ENCODE peak calls at places on chromosomes 12 and 14, in six cellular contexts. U, Q, Y, G, I and O are unnamed samples. For H3K4me1, the result is how much of the 10 kb centered on the place peaks cover.

GRCh38 chr12:109157986-109158385 is 41.6 kb downstream of the ACACB start:
- DNase-seq in U (no peak), Q (no peak), Y (no peak), G (no peak), I (no peak), O (no peak)

GRCh38 chr14:54817506-54817905 is 85.1 kb downstream of the GCH1 start:
- DNase-seq in U (no peak), Q (no peak), Y (peak), G (no peak), I (no peak), O (no peak)

GRCh38 chr14:105086833-105087307 is 21.6 kb upstream of the GPR132 start:
- DNase-seq in U (peak), Q (peak), Y (peak), G (peak), I (peak), O (peak)

GRCh38 chr12:29610473-29611174 is 113.1 kb upstream of the OVCH1 start:
- DNase-seq in U (no peak), Q (no peak), Y (no peak), G (no peak), I (no peak), O (no peak)

GRCh38 chr14:54776361-54777001 is 126.1 kb downstream of the GCH1 start:
- DNase-seq in U (no peak), Q (peak), Y (no peak), G (peak), I (no peak), O (no peak)

GRCh38 chr12:131397493-131398181 is 313.3 kb upstream of the SFSWAP start:
- DNase-seq in U (no peak), Q (no peak), Y (no peak), G (no peak), I (no peak), O (no peak)

GRCh38 chr14:68345738-68346137 is 447.1 kb downstream of the ZFP36L1 start:
- DNase-seq in U (no peak), Q (no peak), Y (no peak), G (peak), I (no peak), O (no peak)

GRCh38 chr12:46442239-46442638 is 69.7 kb upstream of the SLC38A2 start:
- DNase-seq in U (no peak), Q (peak), Y (no peak), G (peak), I (no peak), O (no peak)

GRCh38 chr12:25992026-25992782 is 33.7 kb downstream of the RASSF8 start:
- DNase-seq in U (no peak), Q (no peak), Y (peak), G (no peak), I (no peak), O (no peak)

GRCh38 chr12:42143401-42144173 is 1.1 kb downstream of the GXYLT1 start:
- DNase-seq in U (no peak), Q (peak), Y (peak), G (peak), I (no peak), O (no peak)

GRCh38 chr14:68945585-68946289 is 33.4 kb downstream of the ACTN1 start:
- DNase-seq in U (no peak), Q (no peak), Y (no peak), G (no peak), I (no peak), O (no peak)

GRCh38 chr12:46224401-46224800 is 44.4 kb downstream of the SLC38A1 start:
- DNase-seq in U (no peak), Q (no peak), Y (no peak), G (peak), I (no peak), O (no peak)

GRCh38 chr14:100894416-100894815 is 9.1 kb downstream of the RTL1 start:
- DNase-seq in U (no peak), Q (no peak), Y (no peak), G (no peak), I (peak), O (no peak)

GRCh38 chr14:31895206-31895605 is 181.9 kb upstream of the ARHGAP5 start:
- DNase-seq in U (no peak), Q (peak), Y (peak), G (peak), I (no peak), O (no peak)

GRCh38 chr12:29545102-29545467 is 47.6 kb upstream of the OVCH1 start:
- DNase-seq in U (no peak), Q (no peak), Y (no peak), G (no peak), I (no peak), O (no peak)

GRCh38 chr12:130540376-130540775 is 175.7 kb downstream of the RIMBP2 start:
- DNase-seq in U (no peak), Q (no peak), Y (no peak), G (no peak), I (no peak), O (no peak)

GRCh38 chr14:104860414-104860813 is 4.7 kb upstream of the CEP170B start:
- DNase-seq in U (no peak), Q (no peak), Y (no peak), G (no peak), I (no peak), O (no peak)

GRCh38 chr12:72380441-72380840 is 108.3 kb downstream of the TRHDE start:
- DNase-seq in U (no peak), Q (no peak), Y (no peak), G (no peak), I (no peak), O (no peak)

GRCh38 chr14:93096923-93097322 is 18.8 kb downstream of the ITPK1 start:
- DNase-seq in U (no peak), Q (no peak), Y (no peak), G (no peak), I (no peak), O (no peak)

GRCh38 chr14:96928779-96929380 is 131.7 kb downstream of the VRK1 start:
- DNase-seq in U (no peak), Q (no peak), Y (no peak), G (no peak), I (no peak), O (no peak)

DNA sequence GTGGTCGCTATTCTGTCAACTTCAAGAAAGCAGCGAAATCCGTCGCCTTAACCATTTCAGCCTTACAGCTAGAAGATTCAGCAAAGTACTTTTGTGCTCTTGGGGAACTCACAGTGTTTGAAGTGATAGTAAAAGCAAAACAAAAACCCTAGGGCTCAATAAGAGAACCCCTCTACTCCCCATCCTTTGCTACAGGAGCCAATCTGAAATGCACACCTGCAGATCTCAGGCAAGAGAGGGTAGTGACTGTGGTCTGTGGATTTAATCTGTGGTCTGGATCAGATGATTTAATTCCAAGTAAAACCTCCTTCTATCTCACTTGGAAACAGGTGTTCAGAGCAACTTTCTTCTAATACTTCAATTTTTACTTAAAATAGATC is 422.9 kb upstream of the OR4E1 start:
- DNase-seq in U (no peak), Q (no peak), Y (no peak), G (no peak), I (no peak), O (no peak)
- H3K4me1 ChIP-seq in U (under half), Q (under half), Y (under half), G (under half), I (under half), O (under half)

DNA sequence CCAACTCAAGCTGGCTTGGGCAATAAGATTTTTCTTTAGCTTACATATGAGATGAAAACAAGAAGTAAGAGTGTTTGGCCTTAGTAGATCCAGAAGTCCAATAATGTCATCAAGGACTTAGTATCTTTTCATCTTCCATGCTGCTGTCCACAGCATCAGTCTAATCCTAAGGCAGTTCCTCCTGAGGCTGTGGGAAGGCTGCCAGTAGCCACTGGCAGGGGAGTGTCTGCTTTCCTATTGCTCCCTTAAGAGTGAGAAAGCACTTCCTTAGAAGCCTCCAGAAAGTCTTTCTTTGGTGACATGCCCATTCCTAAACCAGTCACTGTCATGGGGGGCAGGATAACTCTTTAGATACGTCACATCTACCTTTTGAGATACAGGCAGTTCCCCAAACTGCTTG is 317.7 kb downstream of the BMP4 start:
- DNase-seq in U (no peak), Q (no peak), Y (no peak), G (peak), I (no peak), O (no peak)
- H2AFZ ChIP-seq in U (no peak), Q (no peak), Y (no peak), G (no peak), I (no peak), O (no peak)

DNA sequence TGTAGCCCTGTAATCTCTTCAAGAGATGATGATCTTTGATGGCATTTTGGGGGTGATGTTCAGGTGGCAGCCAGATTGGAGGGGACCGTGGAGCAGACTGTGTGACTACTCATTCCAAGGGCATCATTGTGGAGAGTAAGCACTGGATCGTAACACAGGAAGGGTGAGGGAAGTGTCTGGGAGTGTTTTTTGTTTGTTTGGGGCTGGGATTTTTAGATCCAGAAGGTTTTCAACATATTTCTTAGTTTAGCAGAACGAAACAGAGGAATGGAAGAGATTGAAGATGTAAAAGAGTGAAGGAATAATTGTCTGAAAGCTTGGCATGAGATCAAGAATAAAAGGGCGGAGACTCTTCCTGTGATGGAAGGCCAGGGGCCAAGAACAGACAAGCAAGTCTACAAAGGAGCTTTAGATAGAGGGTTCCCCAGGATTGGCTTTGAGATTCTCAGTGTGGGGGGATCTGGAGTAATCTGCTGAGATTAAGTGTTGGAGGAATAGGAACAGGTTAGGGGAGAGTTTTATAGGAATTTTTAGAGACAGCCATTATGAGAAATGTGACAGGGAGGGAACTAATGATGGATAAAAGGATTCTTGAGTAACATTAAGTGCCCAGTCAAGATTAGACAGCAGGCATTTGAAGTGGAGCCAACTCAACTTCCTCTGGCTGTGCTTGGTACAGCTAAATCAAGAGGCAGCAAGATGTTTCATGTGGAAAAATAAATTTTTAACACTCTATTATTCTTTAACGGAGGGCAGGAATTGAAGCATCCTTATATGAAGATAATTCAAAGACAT is 79.7 kb upstream of the REP15 start:
- DNase-seq in U (no peak), Q (no peak), Y (no peak), G (no peak), I (no peak), O (no peak)
- H2BK120ac ChIP-seq in U (no peak), Q (no peak), Y (peak), G (peak), I (no peak), O (no peak)

GRCh38 chr12:92469837-92470236 is 233.0 kb upstream of the PLEKHG7 start:
- DNase-seq in U (no peak), Q (peak), Y (no peak), G (peak), I (no peak), O (no peak)

GRCh38 chr12:92473564-92473963 is 229.2 kb upstream of the PLEKHG7 start:
- DNase-seq in U (no peak), Q (no peak), Y (no peak), G (no peak), I (no peak), O (no peak)

GRCh38 chr12:92470608-92471021 is 232.2 kb upstream of the PLEKHG7 start:
- DNase-seq in U (no peak), Q (no peak), Y (no peak), G (peak), I (no peak), O (no peak)

GRCh38 chr12:92471551-92471950 is 231.2 kb upstream of the PLEKHG7 start:
- DNase-seq in U (no peak), Q (no peak), Y (no peak), G (no peak), I (no peak), O (no peak)

DNA sequence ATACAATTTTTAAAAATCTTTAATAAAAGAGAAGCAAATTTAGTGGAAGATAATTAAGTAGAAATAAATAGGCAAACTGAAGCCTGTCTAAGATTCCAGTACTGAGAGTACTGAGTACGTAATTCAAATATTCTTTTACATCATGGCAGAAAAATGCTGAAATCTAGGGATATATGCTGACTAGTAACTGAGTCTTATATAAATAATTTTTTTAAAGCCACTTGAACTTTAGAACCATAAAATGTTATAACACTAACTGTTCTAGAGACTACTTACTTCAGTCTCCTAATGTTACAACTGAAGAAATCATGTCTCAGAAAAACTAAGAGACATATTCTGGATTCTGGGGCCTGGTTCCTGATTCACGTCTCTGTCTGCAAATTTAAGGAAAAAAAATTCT is 230.6 kb upstream of the PLEKHG7 start:
- DNase-seq in U (no peak), Q (peak), Y (no peak), G (peak), I (no peak), O (no peak)
- H3K4me1 ChIP-seq in U (under half), Q (under half), Y (under half), G (under half), I (under half), O (under half)

GRCh38 chr12:51813931-51814310 is 34.6 kb downstream of the FIGNL2 start:
- DNase-seq in U (no peak), Q (no peak), Y (no peak), G (no peak), I (no peak), O (no peak)
- H2AFZ ChIP-seq in U (no peak), Q (peak), Y (peak), G (peak), I (no peak), O (no peak)

GRCh38 chr12:51953925-51954324 is 2.4 kb downstream of the ACVR1B start:
- DNase-seq in U (no peak), Q (no peak), Y (no peak), G (no peak), I (no peak), O (no peak)

GRCh38 chr12:51954465-51955361 is 3.2 kb downstream of the ACVR1B start:
- DNase-seq in U (no peak), Q (no peak), Y (peak), G (no peak), I (no peak), O (no peak)

GRCh38 chr12:51951199-51951842 is at the start of gene ACVR1B:
- DNase-seq in U (peak), Q (peak), Y (peak), G (peak), I (peak), O (no peak)

GRCh38 chr12:51951843-51952722 is 584 bp downstream of the ACVR1B start:
- DNase-seq in U (no peak), Q (no peak), Y (no peak), G (no peak), I (peak), O (no peak)

GRCh38 chr12:51953011-51953568 is 1.6 kb downstream of the ACVR1B start:
- DNase-seq in U (no peak), Q (no peak), Y (no peak), G (no peak), I (no peak), O (no peak)
- H2BK120ac ChIP-seq in U (no peak), Q (no peak), Y (no peak), G (no peak), I (no peak), O (no peak)

GRCh38 chr14:103545915-103546650 is 16.4 kb downstream of the BAG5 start:
- DNase-seq in U (no peak), Q (no peak), Y (no peak), G (no peak), I (no peak), O (no peak)

GRCh38 chr14:103548463-103549351 is 13.8 kb downstream of the BAG5 start:
- DNase-seq in U (no peak), Q (no peak), Y (no peak), G (no peak), I (no peak), O (no peak)

GRCh38 chr14:103546651-103547454 is 15.6 kb downstream of the BAG5 start:
- DNase-seq in U (no peak), Q (peak), Y (peak), G (no peak), I (peak), O (no peak)

GRCh38 chr14:103547941-103548462 is 14.5 kb downstream of the BAG5 start:
- DNase-seq in U (no peak), Q (no peak), Y (no peak), G (no peak), I (no peak), O (no peak)

GRCh38 chr14:103547455-103547940 is 15.0 kb downstream of the BAG5 start:
- DNase-seq in U (no peak), Q (no peak), Y (no peak), G (no peak), I (no peak), O (no peak)
- H3K4me1 ChIP-seq in U (under half), Q (half or more), Y (under half), G (under half), I (under half), O (under half)